ENCODE peak calls at places on chromosomes 12 and 14, in ten cellular contexts. P is astrocyte of the spinal cord, K is RWPE1, B is nephron progenitor cell, Y is esophagus squamous epithelium, O is heart left ventricle, J is AG04449, U is keratinocyte, A is iris pigment epithelial cell, Z is fibroblast of the aortic adventitia. N is an unnamed sample.

GRCh38 chr14:26163761-26164160 is 434.1 kb downstream of the NOVA1 start:
- DNase-seq in P (peak; percentile 36), K (no peak), B (no peak), Y (no peak), O (no peak), J (no peak), U (no peak), A (peak; percentile 58), Z (peak; percentile 66), N (no peak)

GRCh38 chr12:94262228-94263010 is 114.0 kb downstream of the PLXNC1 start:
- DNase-seq in P (peak; percentile 92), K (peak; percentile 76), B (no peak), Y (peak; percentile 56), O (peak; percentile 86), J (peak; percentile 79), U (no peak), A (peak; percentile 99), Z (peak; percentile 99), N (peak; percentile 77)

GRCh38 chr12:57496822-57497221 is 9.0 kb downstream of the MARS1 start:
- DNase-seq in P (no peak), K (no peak), B (no peak), Y (no peak), O (no peak), J (no peak), U (no peak), A (no peak), Z (no peak), N (peak; percentile 76)

GRCh38 chr14:55721353-55721752 is 141.3 kb downstream of the KTN1 start:
- DNase-seq in P (peak; percentile 95), K (peak; percentile 34), B (no peak), Y (no peak), O (no peak), J (peak; percentile 52), U (peak; percentile 59), A (peak; percentile 96), Z (peak; percentile 97), N (peak; percentile 42)

GRCh38 chr12:89829434-89829975 is 120.9 kb upstream of the ATP2B1 start:
- DNase-seq in P (no peak), K (no peak), B (no peak), Y (no peak), O (no peak), J (no peak), U (no peak), A (no peak), Z (peak; percentile 21), N (peak; percentile 4)

GRCh38 chr12:12467222-12467621 is 95.4 kb downstream of the DUSP16 start:
- DNase-seq in P (no peak), K (no peak), B (no peak), Y (no peak), O (no peak), J (no peak), U (no peak), A (no peak), Z (no peak), N (no peak)

GRCh38 chr12:102848832-102849231 is 68.2 kb downstream of the PAH start:
- DNase-seq in P (no peak), K (no peak), B (no peak), Y (no peak), O (no peak), J (no peak), U (no peak), A (no peak), Z (no peak), N (no peak)

GRCh38 chr14:99717682-99718013 is 33.5 kb downstream of the CYP46A1 start:
- DNase-seq in P (no peak), K (no peak), B (no peak), Y (no peak), O (peak; percentile 7), J (no peak), U (no peak), A (no peak), Z (no peak), N (no peak)

GRCh38 chr12:65885312-65885711 is 61.0 kb downstream of the HMGA2 start:
- DNase-seq in P (no peak), K (no peak), B (no peak), Y (no peak), O (no peak), J (no peak), U (no peak), A (peak; percentile 47), Z (peak; percentile 75), N (no peak)

GRCh38 chr12:124053855-124054254 is 80.8 kb downstream of the ZNF664 start:
- DNase-seq in P (peak; percentile 74), K (no peak), B (peak; percentile 50), Y (no peak), O (peak; percentile 50), J (no peak), U (no peak), A (peak; percentile 75), Z (peak; percentile 66), N (peak; percentile 60)

GRCh38 chr12:29891792-29892191 is 108.0 kb upstream of the TMTC1 start:
- DNase-seq in P (no peak), K (no peak), B (no peak), Y (no peak), O (no peak), J (no peak), U (no peak), A (no peak), Z (no peak), N (no peak)

GRCh38 chr14:67166450-67166853 is 22.8 kb upstream of the GARIN2 start:
- DNase-seq in P (peak; percentile 51), K (peak; percentile 32), B (peak; percentile 24), Y (no peak), O (no peak), J (no peak), U (no peak), A (peak; percentile 54), Z (peak; percentile 73), N (peak; percentile 29)

GRCh38 chr12:29769162-29769820 is 14.5 kb downstream of the TMTC1 start:
- DNase-seq in P (peak; percentile 87), K (peak; percentile 5), B (no peak), Y (no peak), O (no peak), J (no peak), U (no peak), A (peak; percentile 93), Z (peak; percentile 95), N (no peak)

GRCh38 chr12:41053046-41053445 is 135.1 kb upstream of the PDZRN4 start:
- DNase-seq in P (no peak), K (no peak), B (no peak), Y (no peak), O (no peak), J (no peak), U (no peak), A (no peak), Z (no peak), N (no peak)

GRCh38 chr14:36059531-36059930 is 117.0 kb downstream of the PTCSC3 start:
- DNase-seq in P (no peak), K (no peak), B (no peak), Y (no peak), O (no peak), J (no peak), U (no peak), A (no peak), Z (no peak), N (peak; percentile 82)

N was measured in SJSA1.